ENCODE peak calls at places on chromosomes 7 and 10, in eight cellular contexts. O, A, M, Z, D, S, N and T are unnamed samples.

GRCh38 chr7:100577507-100577906 is 3.8 kb upstream of the SAP25 start:
- DNase-seq in S (no peak), Z (no peak), O (no peak), N (no peak), D (no peak), M (no peak), A (no peak), T (no peak)

GRCh38 chr7:150382123-150382843 is 3.2 kb downstream of the ZNF775 start:
- DNase-seq in Z (no peak), A (no peak), S (no peak), D (no peak), N (no peak), O (no peak), M (no peak), T (no peak)

GRCh38 chr7:143316492-143316891 is 581 bp downstream of the CLCN1 start:
- DNase-seq in A (no peak), O (no peak), Z (no peak), D (no peak), S (no peak), N (no peak), M (no peak), T (no peak)

GRCh38 chr7:91398341-91398740 is 134.1 kb downstream of the FZD1 start:
- DNase-seq in A (no peak), Z (peak), S (no peak), O (peak), M (no peak), N (no peak), D (no peak), T (no peak)

GRCh38 chr10:11165591-11166543 is 148.2 kb downstream of the CELF2 start:
- DNase-seq in N (peak), D (peak), A (peak), Z (no peak), M (peak), O (no peak), S (no peak), T (peak)

GRCh38 chr7:12111461-12112405 is 99.4 kb upstream of the TMEM106B start:
- DNase-seq in A (peak), O (peak), M (peak), D (no peak), N (peak), S (no peak), Z (no peak), T (peak)

GRCh38 chr10:22682237-22683192 is 31.9 kb downstream of the PIP4K2A start:
- DNase-seq in N (peak), M (peak), S (no peak), D (peak), O (no peak), Z (no peak), A (peak), T (peak)

GRCh38 chr7:75642810-75643486 is 95.8 kb downstream of the HIP1 start:
- DNase-seq in Z (no peak), O (no peak), N (peak), S (no peak), D (peak), A (peak), M (peak), T (peak)

GRCh38 chr10:26391701-26392695 is 46.1 kb upstream of the APBB1IP start:
- DNase-seq in Z (no peak), M (no peak), D (no peak), A (peak), O (no peak), S (no peak), N (peak), T (no peak)

GRCh38 chr7:156111-157007 is 36.0 kb upstream of the FAM20C start:
- DNase-seq in M (no peak), N (no peak), A (no peak), D (no peak), S (no peak), O (no peak), Z (no peak), T (no peak)

GRCh38 chr10:97499561-97500296 is 1.0 kb downstream of the UBTD1 start:
- DNase-seq in O (no peak), N (no peak), Z (no peak), M (peak), D (peak), S (no peak), A (peak), T (peak)

GRCh38 chr7:91082854-91083495 is 181.3 kb upstream of the FZD1 start:
- DNase-seq in Z (no peak), S (no peak), O (no peak), N (no peak), A (no peak), M (peak), D (no peak), T (no peak)

GRCh38 chr7:32275216-32275979 is 205.2 kb upstream of the PDE1C start:
- DNase-seq in S (no peak), Z (no peak), N (no peak), M (no peak), A (peak), O (no peak), D (no peak), T (no peak)